ENCODE peak calls at places on chromosomes 2 and 18, in six cellular contexts. L is pancreas; U is body of pancreas; M is CD8-positive, alpha-beta memory T cell; N is right cardiac atrium; V is endothelial cell of umbilical vein. Q is an unnamed sample.

GRCh38 chr18:62863629-62864028 is 148.3 kb downstream of the PHLPP1 start:
- DNase-seq in L (no peak), M (no peak), V (peak; percentile 35), U (no peak), N (no peak), Q (no peak)

GRCh38 chr18:62505669-62506494 is 16.9 kb upstream of the ZCCHC2 start:
- DNase-seq in N (no peak), L (no peak), M (peak; percentile 34), V (peak; percentile 66), U (no peak), Q (no peak)

GRCh38 chr18:36745219-36745975 is 83.4 kb downstream of the TPGS2 start:
- DNase-seq in L (no peak), V (no peak), M (no peak), N (peak; percentile 33), U (no peak), Q (no peak)

GRCh38 chr2:134718956-134719814 is at the start of gene TMEM163:
- DNase-seq in U (peak; percentile 59), L (peak; percentile 40), N (no peak), M (peak; percentile 24), V (no peak), Q (no peak)

GRCh38 chr2:100865819-100866462 is 46.0 kb downstream of the NPAS2 start:
- DNase-seq in L (no peak), M (no peak), V (peak; percentile 40), U (no peak), N (no peak), Q (no peak)

GRCh38 chr18:58095655-58096054 is 51.6 kb downstream of the NEDD4L start:
- DNase-seq in V (no peak), N (no peak), U (peak; percentile 89), M (no peak), L (peak; percentile 75), Q (no peak)

GRCh38 chr2:236016496-236016895 is 151.7 kb downstream of the GBX2 start:
- DNase-seq in M (no peak), L (no peak), U (no peak), N (no peak), V (no peak), Q (no peak)

GRCh38 chr2:237165405-237166276 is 80.0 kb downstream of the COPS8 start:
- DNase-seq in L (no peak), V (peak; percentile 49), M (no peak), N (no peak), U (no peak), Q (no peak)

GRCh38 chr18:36295880-36296301 is 1.6 kb upstream of the FHOD3 start:
- DNase-seq in V (no peak), U (no peak), M (no peak), N (peak; percentile 46), L (no peak), Q (no peak)

GRCh38 chr2:32824415-32824814 is 122.3 kb upstream of the LTBP1 start:
- DNase-seq in L (no peak), N (no peak), U (no peak), M (no peak), V (no peak), Q (no peak)

GRCh38 chr2:73821227-73821626 is 7.5 kb upstream of the STAMBP start:
- DNase-seq in L (no peak), N (no peak), U (no peak), M (no peak), V (no peak), Q (no peak)

GRCh38 chr18:57561728-57562423 is 24.6 kb downstream of the FECH start:
- DNase-seq in N (no peak), V (peak; percentile 49), L (no peak), U (no peak), M (peak; percentile 28), Q (no peak)

GRCh38 chr2:10393648-10393982 is 54.5 kb downstream of the ODC1 start:
- DNase-seq in U (no peak), M (no peak), L (no peak), N (peak; percentile 6), V (no peak), Q (no peak)

GRCh38 chr2:163157411-163157810 is 318.8 kb upstream of the KCNH7 start:
- DNase-seq in L (no peak), N (no peak), V (no peak), M (no peak), U (no peak), Q (no peak)

GRCh38 chr2:144801766-144802165 is 281.8 kb upstream of the ZEB2 start:
- DNase-seq in U (no peak), N (no peak), V (peak; percentile 77), L (no peak), M (no peak), Q (no peak)

GRCh38 chr2:216739035-216739434 is 43.7 kb upstream of the IGFBP5 start:
- DNase-seq in V (no peak), U (no peak), M (no peak), N (no peak), L (no peak), Q (no peak)

GRCh38 chr2:7572460-7572859 is 655.2 kb downstream of the RNF144A start:
- DNase-seq in N (no peak), M (peak; percentile 10), V (no peak), L (no peak), U (no peak), Q (no peak)

GRCh38 chr2:205748660-205749059 is 66.4 kb downstream of the NRP2 start:
- DNase-seq in N (no peak), L (no peak), V (no peak), U (no peak), M (no peak), Q (no peak)

GRCh38 chr18:35602193-35602820 is 20.8 kb downstream of the GALNT1 start:
- DNase-seq in L (no peak), N (no peak), V (no peak), M (no peak), U (no peak), Q (no peak)

GRCh38 chr2:43099797-43100196 is 126.6 kb downstream of the ZFP36L2 start:
- DNase-seq in L (no peak), M (no peak), V (no peak), N (no peak), U (no peak), Q (no peak)

GRCh38 chr2:132670104-132670960 is at the start of gene LYPD1:
- DNase-seq in M (no peak), L (peak; percentile 42), V (peak; percentile 44), U (peak; percentile 20), N (peak; percentile 60), Q (peak; percentile 54)

GRCh38 chr18:62616331-62616805 is 93.5 kb downstream of the ZCCHC2 start:
- DNase-seq in U (peak; percentile 22), V (no peak), N (no peak), L (no peak), M (no peak), Q (no peak)

GRCh38 chr18:48238636-48239035 is 170.5 kb downstream of the ZBTB7C start:
- DNase-seq in M (no peak), L (no peak), V (no peak), N (no peak), U (no peak), Q (no peak)

GRCh38 chr2:203936535-203936934 is at the start of gene ICOS:
- DNase-seq in M (peak; percentile 58), L (no peak), U (no peak), N (no peak), V (no peak), Q (no peak)
- H3K27ac ChIP-seq in M (peak within 1 kb of the TSS; percentile 34), L (no peak within 1 kb of the TSS), U (no peak within 1 kb of the TSS), N (no peak within 1 kb of the TSS), V (no peak within 1 kb of the TSS), Q (no peak within 1 kb of the TSS)

GRCh38 chr2:120622159-120622869 is 113.4 kb upstream of the GLI2 start:
- DNase-seq in V (no peak), U (no peak), L (no peak), M (no peak), N (no peak), Q (no peak)

GRCh38 chr2:120617055-120617454 is 118.6 kb upstream of the GLI2 start:
- DNase-seq in N (no peak), U (no peak), V (no peak), M (no peak), L (no peak), Q (no peak)

GRCh38 chr2:120622886-120623753 is 112.5 kb upstream of the GLI2 start:
- DNase-seq in L (no peak), V (no peak), N (no peak), M (no peak), U (no peak), Q (no peak)

GRCh38 chr2:120619579-120619978 is 116.1 kb upstream of the GLI2 start:
- DNase-seq in L (no peak), M (no peak), V (no peak), U (no peak), N (no peak), Q (no peak)

DNA sequence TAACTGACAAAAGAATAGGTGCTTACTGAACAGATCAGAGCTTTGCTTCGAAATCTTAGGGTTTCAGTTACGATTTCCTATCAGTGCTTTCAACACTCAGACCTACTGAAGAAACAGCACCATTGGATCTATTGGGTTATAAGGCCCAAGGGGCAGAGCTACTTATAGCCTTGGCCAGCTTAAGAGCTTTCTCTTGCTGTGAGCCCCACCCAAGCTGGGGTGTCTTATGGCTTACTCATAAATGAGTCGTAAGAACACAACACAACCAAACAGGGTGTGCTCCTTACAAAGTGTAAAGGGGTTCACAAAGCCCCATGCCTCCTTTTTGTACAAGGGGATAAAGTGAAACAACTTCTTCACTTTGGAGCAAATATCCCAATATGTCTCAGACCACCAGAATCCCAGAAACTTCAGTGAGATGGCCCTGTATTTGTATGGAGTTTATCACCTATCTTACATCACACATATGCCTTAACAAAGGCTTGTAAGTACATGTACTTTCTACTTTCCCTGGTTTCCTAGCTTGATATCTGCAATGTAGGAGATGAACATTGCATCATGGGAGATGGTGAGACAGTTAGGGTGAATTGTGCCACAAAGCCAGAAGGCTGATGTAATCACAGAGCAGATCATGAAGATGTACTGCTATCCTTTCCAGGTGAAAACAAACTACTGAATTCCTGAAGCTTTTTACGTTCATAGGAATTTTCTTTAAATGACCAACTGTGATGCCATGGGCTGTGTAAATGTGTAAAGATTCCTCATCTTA is 115.5 kb upstream of the GLI2 start:
- DNase-seq in U (no peak), N (no peak), M (no peak), V (no peak), L (no peak), Q (no peak)
- H3K27ac ChIP-seq in U (no peak overlapping the region), N (no peak overlapping the region), M (no peak overlapping the region), V (no peak overlapping the region), L (no peak overlapping the region), Q (no peak overlapping the region)

DNA sequence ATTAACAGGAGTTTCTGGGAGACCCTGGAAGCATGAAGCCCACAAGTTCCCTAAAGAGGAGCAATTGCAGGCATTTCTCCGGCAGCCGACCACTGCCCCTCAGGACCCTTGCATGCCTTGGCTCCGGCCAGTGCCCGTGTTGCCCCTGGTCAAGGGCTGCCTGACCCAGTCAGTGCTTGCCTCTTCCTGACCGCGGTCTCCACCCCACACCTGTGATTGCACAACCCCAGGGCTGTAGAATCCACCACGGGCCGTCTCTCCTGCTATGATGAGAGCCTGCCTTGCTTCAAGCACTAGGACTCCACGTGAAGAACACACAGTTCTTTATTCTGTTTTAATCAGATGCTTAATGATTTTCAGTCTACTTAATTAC is 127.5 kb downstream of the GLI2 start:
- DNase-seq in M (no peak), N (peak; percentile 42), U (no peak), L (no peak), V (no peak), Q (no peak)
- H3K27ac ChIP-seq in M (no peak overlapping the region), N (no peak overlapping the region), U (no peak overlapping the region), L (no peak overlapping the region), V (no peak overlapping the region), Q (no peak overlapping the region)

DNA sequence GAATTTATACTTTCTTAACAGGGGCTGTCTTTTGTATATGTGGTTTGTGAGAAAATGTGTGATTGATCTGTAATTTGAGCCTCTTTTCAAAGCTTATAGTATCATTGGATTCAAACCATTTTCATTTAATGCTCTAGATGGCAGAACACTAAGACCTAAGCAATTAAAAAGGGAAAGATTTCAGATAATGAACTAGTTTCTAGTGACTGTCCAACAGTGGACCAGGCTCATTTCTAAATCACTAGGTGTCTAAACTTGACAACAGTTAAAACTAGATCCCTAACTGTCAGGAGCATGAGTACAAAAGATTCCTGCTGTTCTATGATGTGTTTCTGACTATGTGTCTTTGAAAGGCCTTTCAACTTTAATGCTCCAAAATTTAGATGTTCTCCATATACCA is 54.6 kb downstream of the ANKRD44 start:
- DNase-seq in L (no peak), U (no peak), N (no peak), V (no peak), M (no peak), Q (no peak)
- H3K27ac ChIP-seq in L (no peak overlapping the region), U (no peak overlapping the region), N (no peak overlapping the region), V (no peak overlapping the region), M (peak overlapping the region; percentile 60), Q (peak overlapping the region; percentile 50)